ENCODE peak calls at places on chromosomes 2 and 18, in four cellular contexts. Q is right lobe of liver, U is transverse colon, F is prostate gland. T is an unnamed sample.

GRCh38 chr18:23094411-23095165 is 40.7 kb upstream of the CABLES1 start:
- DNase-seq in F (no peak), U (no peak), Q (no peak), T (no peak)

GRCh38 chr2:126656311-126657145 is 570 bp downstream of the GYPC start:
- DNase-seq in U (peak; percentile 35), Q (peak; percentile 50), F (no peak), T (no peak)

GRCh38 chr2:155815851-155816250 is 516.7 kb downstream of the NR4A2 start:
- DNase-seq in U (no peak), Q (no peak), F (no peak), T (no peak)

GRCh38 chr2:219405451-219405850 is 12.7 kb upstream of the DES start:
- DNase-seq in F (no peak), U (no peak), Q (no peak), T (no peak)

GRCh38 chr18:10560457-10561045 is 34.7 kb downstream of the NAPG start:
- DNase-seq in Q (peak; percentile 59), U (peak; percentile 59), F (peak; percentile 80), T (peak; percentile 77)

GRCh38 chr2:182980115-182980514 is 58.1 kb downstream of the NCKAP1 start:
- DNase-seq in U (no peak), Q (no peak), F (no peak), T (no peak)

GRCh38 chr18:75075016-75075305 is 134.0 kb downstream of the PTGR3 start:
- DNase-seq in U (no peak), Q (no peak), F (no peak), T (no peak)

GRCh38 chr2:145652051-145652450 is 1132.1 kb upstream of the ZEB2 start:
- DNase-seq in Q (no peak), F (no peak), U (no peak), T (no peak)

GRCh38 chr18:25349131-25349925 is 2.6 kb downstream of the ZNF521 start:
- DNase-seq in Q (peak; percentile 33), F (no peak), U (peak; percentile 10), T (peak; percentile 43)

GRCh38 chr2:215657844-215658243 is 222.0 kb upstream of the FN1 start:
- DNase-seq in U (no peak), F (no peak), Q (no peak), T (no peak)

GRCh38 chr2:100692381-100692780 is 127.6 kb upstream of the NPAS2 start:
- DNase-seq in U (no peak), Q (no peak), F (no peak), T (no peak)

GRCh38 chr2:95061119-95061512 is 35.6 kb downstream of the MAL start:
- DNase-seq in Q (no peak), U (no peak), F (no peak), T (no peak)

GRCh38 chr2:202251494-202251893 is 13.1 kb upstream of the SUMO1 start:
- DNase-seq in U (no peak), F (no peak), Q (no peak), T (no peak)

GRCh38 chr18:9362869-9363268 is 28.3 kb downstream of the TWSG1 start:
- DNase-seq in Q (no peak), F (no peak), U (no peak), T (no peak)

GRCh38 chr2:65382776-65383357 is 49.5 kb downstream of the SPRED2 start:
- DNase-seq in F (peak; percentile 83), U (peak; percentile 89), Q (peak; percentile 89), T (no peak)

GRCh38 chr2:238528953-238529781 is 102.4 kb downstream of the ASB1 start:
- DNase-seq in U (no peak), F (peak; percentile 55), Q (no peak), T (no peak)

GRCh38 chr2:74530239-74531161 is 767 bp downstream of the HTRA2 start:
- DNase-seq in U (peak; percentile 62), Q (peak; percentile 48), F (no peak), T (peak; percentile 51)

GRCh38 chr2:238106339-238106697 is 6.2 kb downstream of the ESPNL start:
- DNase-seq in Q (no peak), F (no peak), U (peak; percentile 8), T (no peak)

GRCh38 chr2:10980886-10981425 is 69.2 kb downstream of the KCNF1 start:
- DNase-seq in U (no peak), Q (no peak), F (no peak), T (no peak)

GRCh38 chr2:31534636-31535035 is 46.1 kb downstream of the SRD5A2 start:
- DNase-seq in U (no peak), F (no peak), Q (no peak), T (no peak)

GRCh38 chr2:60560734-60561649 is 7.5 kb upstream of the BCL11A start:
- DNase-seq in Q (no peak), U (no peak), F (no peak), T (no peak)

DNA sequence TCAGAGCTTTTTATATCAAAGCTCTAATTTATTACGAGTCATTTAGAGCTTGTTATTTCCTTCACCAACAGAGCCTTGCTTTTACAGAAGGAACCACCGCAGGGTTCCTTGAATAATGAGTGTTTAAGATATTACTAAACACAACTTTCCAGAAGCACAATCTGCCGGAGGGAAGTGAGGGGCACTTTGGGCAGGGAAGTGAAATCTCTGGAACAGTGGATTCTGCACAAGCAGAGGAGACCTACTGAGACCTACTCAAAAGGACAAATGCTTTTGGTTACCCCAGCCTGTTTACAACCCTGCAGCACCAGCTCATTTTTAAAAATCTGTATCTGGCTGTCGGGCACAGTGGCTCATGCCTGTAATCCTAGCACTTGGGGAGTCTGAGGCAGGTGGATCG is 47.8 kb upstream of the MYCN start:
- DNase-seq in F (no peak), U (no peak), Q (no peak), T (no peak)
- H3K27me3 ChIP-seq in F (no peaks in the 10 kb centered on the region), U (no peaks in the 10 kb centered on the region), Q (no peaks in the 10 kb centered on the region), T (no peaks in the 10 kb centered on the region)

GRCh38 chr18:59052965-59053960 is 86.4 kb upstream of the SEC11C start:
- DNase-seq in U (no peak), F (peak; percentile 77), Q (no peak), T (no peak)

GRCh38 chr18:59057493-59057795 is 82.2 kb upstream of the SEC11C start:
- DNase-seq in F (no peak), Q (no peak), U (no peak), T (no peak)

GRCh38 chr18:59056706-59057492 is 82.8 kb upstream of the SEC11C start:
- DNase-seq in Q (peak; percentile 82), U (peak; percentile 83), F (no peak), T (no peak)

GRCh38 chr18:59054892-59055291 is 84.8 kb upstream of the SEC11C start:
- DNase-seq in U (no peak), Q (no peak), F (peak; percentile 98), T (no peak)

GRCh38 chr18:59055345-59056032 is 84.2 kb upstream of the SEC11C start:
- DNase-seq in Q (no peak), F (no peak), U (no peak), T (no peak)
- TF ChIP-seq CTCF in Q (no peak), F (no peak), U (no peak), T (no peak)

GRCh38 chr2:54558976-54559410 is 102.9 kb downstream of the SPTBN1 start:
- DNase-seq in U (no peak), Q (no peak), F (no peak), T (no peak)
- H3K4me3 ChIP-seq in U (peak overlapping the region; percentile 41), Q (peak overlapping the region; percentile 71), F (peak overlapping the region; percentile 43), T (peak overlapping the region; percentile 45)

GRCh38 chr2:20667531-20668401 is 822 bp downstream of the GDF7 start:
- DNase-seq in Q (no peak), U (no peak), F (no peak), T (no peak)

GRCh38 chr2:20668470-20668869 is 1.5 kb downstream of the GDF7 start:
- DNase-seq in U (no peak), Q (no peak), F (no peak), T (no peak)

GRCh38 chr2:20666364-20667150 is at the start of gene GDF7:
- DNase-seq in Q (peak; percentile 91), U (peak; percentile 60), F (no peak), T (no peak)

GRCh38 chr2:20666114-20666363 is 905 bp upstream of the GDF7 start:
- DNase-seq in Q (no peak), U (no peak), F (no peak), T (no peak)

DNA sequence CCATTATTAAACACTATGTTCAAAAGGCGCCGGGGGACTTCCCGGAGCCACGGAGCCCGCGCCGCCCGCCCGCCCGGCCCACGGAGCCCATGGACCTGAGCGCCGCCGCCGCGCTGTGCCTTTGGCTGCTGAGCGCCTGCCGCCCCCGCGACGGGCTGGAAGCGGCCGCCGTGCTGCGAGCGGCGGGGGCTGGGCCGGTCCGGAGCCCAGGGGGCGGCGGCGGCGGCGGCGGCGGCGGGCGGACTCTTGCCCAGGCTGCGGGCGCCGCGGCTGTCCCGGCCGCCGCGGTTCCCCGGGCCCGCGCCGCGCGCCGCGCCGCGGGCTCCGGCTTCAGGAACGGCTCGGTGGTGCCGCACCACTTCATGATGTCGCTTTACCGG is 197 bp downstream of the GDF7 start:
- DNase-seq in Q (no peak), F (no peak), U (no peak), T (no peak)
- H3K27me3 ChIP-seq in Q (no peaks in the 10 kb centered on the region), F (peaks cover 10% of the 10 kb centered on the region), U (peaks cover 98% of the 10 kb centered on the region), T (peaks cover 59% of the 10 kb centered on the region)

GRCh38 chr2:170377469-170378207 is 199.7 kb downstream of the MYO3B start:
- DNase-seq in Q (no peak), F (peak; percentile 76), U (peak; percentile 10), T (no peak)
- TF ChIP-seq CTCF in Q (no peak), F (no peak), U (no peak), T (no peak)

GRCh38 chr18:35953688-35954087 is 18.8 kb upstream of the RMP24 start:
- DNase-seq in U (no peak), Q (no peak), F (no peak), T (no peak)

GRCh38 chr18:35949090-35949489 is 23.4 kb upstream of the RMP24 start:
- DNase-seq in F (no peak), Q (no peak), U (no peak), T (no peak)

GRCh38 chr18:35950628-35950982 is 21.9 kb upstream of the RMP24 start:
- DNase-seq in F (no peak), Q (no peak), U (no peak), T (no peak)

GRCh38 chr18:35948080-35948479 is 24.4 kb upstream of the RMP24 start:
- DNase-seq in U (no peak), Q (no peak), F (no peak), T (no peak)

GRCh38 chr18:35949903-35950627 is 22.4 kb upstream of the RMP24 start:
- DNase-seq in U (peak; percentile 42), Q (peak; percentile 45), F (peak; percentile 52), T (peak; percentile 69)
- H3K4me3 ChIP-seq in U (peak overlapping the region; percentile 37), Q (peak overlapping the region; percentile 52), F (peak overlapping the region; percentile 54), T (peak overlapping the region; percentile 72)

T was measured in dorsolateral prefrontal cortex.